ENCODE peak calls at places on chromosomes 3 and 15, in six cellular contexts. M is HCT116, W is GM12878, F is HepG2, X is K562, A is H1. J is an unnamed sample. For H3K4me1, the result is how much of the 10 kb centered on the place peaks cover.

GRCh38 chr3:38627956-38628355 is 21.5 kb downstream of the SCN5A start:
- DNase-seq in M (no peak), W (no peak), F (peak), X (peak), A (peak), J (peak)

GRCh38 chr15:88385078-88385700 is 82.0 kb downstream of the MRPL46 start:
- DNase-seq in M (no peak), W (no peak), F (no peak), X (no peak), A (no peak), J (no peak)

GRCh38 chr15:35137175-35137574 is 52.1 kb upstream of the NANOGP8 start:
- DNase-seq in M (no peak), W (no peak), F (no peak), X (no peak), A (no peak), J (no peak)

GRCh38 chr3:39494781-39495180 is 27.3 kb downstream of the MOBP start:
- DNase-seq in M (no peak), W (no peak), F (peak), X (no peak), A (no peak), J (no peak)

GRCh38 chr15:91152896-91153581 is 53.0 kb downstream of the SV2B start:
- DNase-seq in M (no peak), W (no peak), F (no peak), X (no peak), A (no peak), J (no peak)

GRCh38 chr3:126714296-126714900 is 10.4 kb downstream of the CHCHD6 start:
- DNase-seq in M (no peak), W (no peak), F (no peak), X (no peak), A (no peak), J (no peak)

GRCh38 chr15:37101634-37102314 is 1.4 kb upstream of the MEIS2 start:
- DNase-seq in M (peak), W (no peak), F (peak), X (peak), A (peak), J (no peak)

GRCh38 chr3:127790580-127791183 is 31.6 kb downstream of the MGLL start:
- DNase-seq in M (no peak), W (no peak), F (no peak), X (no peak), A (no peak), J (no peak)

GRCh38 chr3:127684871-127685707 is 12.3 kb downstream of the ABTB1 start:
- DNase-seq in M (no peak), W (no peak), F (no peak), X (no peak), A (no peak), J (no peak)

GRCh38 chr3:13238687-13239466 is 165.6 kb upstream of the IQSEC1 start:
- DNase-seq in M (no peak), W (no peak), F (no peak), X (no peak), A (no peak), J (no peak)

GRCh38 chr3:119559441-119559963 is at the start of gene CD80:
- DNase-seq in M (peak), W (peak), F (peak), X (peak), A (peak), J (peak)

GRCh38 chr3:150068440-150069157 is 97.9 kb upstream of the PFN2 start:
- DNase-seq in M (no peak), W (no peak), F (no peak), X (no peak), A (no peak), J (no peak)

GRCh38 chr3:64686446-64686908 is 1.3 kb downstream of the ADAMTS9 start:
- DNase-seq in M (no peak), W (no peak), F (peak), X (peak), A (no peak), J (no peak)

GRCh38 chr15:63435416-63435815 is 53.8 kb upstream of the CA12 start:
- DNase-seq in M (no peak), W (no peak), F (no peak), X (no peak), A (no peak), J (no peak)

GRCh38 chr3:13161021-13161759 is 88.0 kb upstream of the IQSEC1 start:
- DNase-seq in M (no peak), W (no peak), F (no peak), X (no peak), A (peak), J (peak)

GRCh38 chr15:74265046-74265639 is 29.0 kb downstream of the CCDC33 start:
- DNase-seq in M (no peak), W (no peak), F (peak), X (peak), A (peak), J (peak)

GRCh38 chr3:2024037-2024436 is 74.6 kb upstream of the CNTN4 start:
- DNase-seq in M (no peak), W (no peak), F (no peak), X (peak), A (no peak), J (no peak)

GRCh38 chr3:144431134-144431533 is 459.5 kb downstream of the DIPK2A start:
- DNase-seq in M (no peak), W (no peak), F (no peak), X (no peak), A (no peak), J (no peak)

GRCh38 chr3:186303985-186304384 is 58.0 kb downstream of the DGKG start:
- DNase-seq in M (no peak), W (no peak), F (no peak), X (no peak), A (peak), J (peak)

GRCh38 chr3:188262913-188263683 is 109.1 kb downstream of the LPP start:
- DNase-seq in M (no peak), W (no peak), F (peak), X (no peak), A (no peak), J (no peak)

GRCh38 chr15:38164061-38164460 is 88.6 kb upstream of the SPRED1 start:
- DNase-seq in M (no peak), W (no peak), F (no peak), X (no peak), A (no peak), J (no peak)

GRCh38 chr15:75070674-75071073 is 47.3 kb downstream of the PPCDC start:
- DNase-seq in M (no peak), W (no peak), F (no peak), X (no peak), A (no peak), J (no peak)

GRCh38 chr15:40392986-40393948 is 10.7 kb downstream of the KNSTRN start:
- DNase-seq in M (no peak), W (no peak), F (no peak), X (no peak), A (no peak), J (no peak)

GRCh38 chr15:40386480-40386879 is 4.0 kb downstream of the KNSTRN start:
- DNase-seq in M (no peak), W (no peak), F (no peak), X (no peak), A (no peak), J (no peak)

GRCh38 chr15:40388941-40389823 is 6.7 kb downstream of the KNSTRN start:
- DNase-seq in M (no peak), W (no peak), F (peak), X (no peak), A (no peak), J (no peak)

DNA sequence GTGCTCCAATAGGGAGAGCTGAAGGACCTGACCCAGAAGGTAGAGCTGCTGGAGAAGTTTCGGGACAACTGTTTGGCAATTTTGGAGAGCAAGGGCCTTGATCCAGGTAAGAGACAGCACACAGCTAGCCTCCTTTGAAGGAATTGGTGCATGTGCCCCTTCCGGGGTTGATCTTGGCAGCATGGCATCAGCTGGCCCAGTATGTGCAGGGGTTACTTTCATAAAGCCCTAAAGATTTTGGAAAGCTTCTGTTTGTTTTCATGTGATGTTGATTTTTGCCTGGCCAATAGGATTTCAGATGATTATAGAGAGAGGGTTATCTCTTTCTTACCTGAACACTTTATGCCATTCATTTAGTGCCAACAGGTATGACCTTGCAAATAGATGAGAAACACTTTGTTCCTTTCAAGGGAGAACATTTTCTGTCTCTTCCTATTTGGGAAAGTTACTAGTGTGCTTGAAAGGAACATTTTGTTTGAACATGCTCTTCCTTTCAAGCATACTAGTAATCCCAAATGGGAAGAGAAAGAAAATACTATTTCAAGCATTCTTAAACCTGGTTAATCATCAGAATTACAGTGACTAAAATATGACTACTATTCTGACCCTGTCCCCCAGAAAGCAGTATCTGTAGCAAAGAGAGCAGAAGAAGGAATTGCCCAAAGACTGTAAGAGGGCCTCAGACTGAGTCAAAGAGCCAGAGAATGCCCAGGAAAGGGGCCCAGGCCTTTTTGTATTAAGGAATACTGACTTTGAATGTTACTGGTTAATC is 7.5 kb downstream of the KNSTRN start:
- DNase-seq in M (no peak), W (no peak), F (no peak), X (no peak), A (no peak), J (no peak)
- H3K4me1 ChIP-seq in M (under half), W (under half), F (under half), X (under half), A (under half), J (under half)

GRCh38 chr15:43799209-43799944 is 643 bp downstream of the SERINC4 start:
- DNase-seq in M (no peak), W (no peak), F (no peak), X (peak), A (no peak), J (no peak)

GRCh38 chr15:43796566-43796965 is 3.5 kb downstream of the SERINC4 start:
- DNase-seq in M (no peak), W (no peak), F (no peak), X (no peak), A (no peak), J (no peak)

GRCh38 chr15:43795997-43796396 is 3.9 kb downstream of the SERF2 start:
- DNase-seq in M (no peak), W (no peak), F (no peak), X (no peak), A (no peak), J (no peak)

GRCh38 chr15:43800286-43801136 is at the start of gene HYPK:
- DNase-seq in M (peak), W (peak), F (peak), X (peak), A (peak), J (peak)

DNA sequence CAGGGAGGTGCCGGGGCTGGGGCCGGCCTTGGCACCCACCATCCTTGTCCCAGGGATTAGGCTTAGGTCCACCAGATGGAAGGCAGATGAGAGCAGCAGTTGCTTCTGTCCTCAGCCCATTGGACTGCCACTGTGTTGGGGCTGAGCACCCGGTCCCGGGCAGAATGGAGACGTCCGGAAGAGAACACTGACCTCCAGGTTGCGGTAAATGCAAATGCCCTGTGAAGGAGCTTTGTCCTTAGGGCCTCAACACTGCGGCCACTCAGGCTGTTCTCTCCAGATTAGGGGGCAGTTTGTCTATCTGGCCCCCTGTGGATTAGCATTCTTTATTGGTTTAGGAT is at the start of gene SERINC4:
- DNase-seq in M (no peak), W (no peak), F (no peak), X (no peak), A (no peak), J (no peak)
- H3K9ac ChIP-seq in M (peak), W (peak), F (peak), X (peak), A (peak), J (peak)

DNA sequence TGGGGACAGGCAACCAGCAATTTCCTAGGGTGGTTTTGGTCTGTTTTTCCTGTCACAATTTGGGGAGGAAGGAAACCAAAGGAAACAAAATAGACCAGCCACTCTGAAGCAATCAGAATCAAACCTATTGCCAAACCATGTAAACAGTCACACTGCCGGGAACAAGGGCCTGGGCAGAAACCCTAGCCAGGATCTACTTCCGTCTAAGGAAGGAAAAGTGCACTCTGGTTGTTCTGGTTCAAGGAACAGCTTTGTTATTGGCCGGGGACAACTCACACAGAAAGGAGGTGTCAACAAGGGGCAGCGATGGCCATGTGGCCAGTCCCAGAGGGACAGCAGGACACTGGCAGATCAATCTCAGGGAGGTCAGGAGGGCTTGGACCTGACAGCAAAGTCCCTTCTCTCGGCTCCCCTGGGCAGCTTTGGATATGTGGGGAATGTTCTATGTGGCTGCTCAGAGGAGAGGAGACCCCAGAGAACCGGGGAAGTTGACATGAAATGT is 17.5 kb upstream of the RAD18 start:
- DNase-seq in M (no peak), W (no peak), F (no peak), X (no peak), A (no peak), J (no peak)
- TF ChIP-seq ZNF274 in M (no peak), W (no peak), F (no peak), X (no peak), A (no peak), J (no peak)

GRCh38 chr15:66702770-66703539 is 919 bp downstream of the SMAD6 start:
- DNase-seq in M (no peak), W (no peak), F (no peak), X (no peak), A (peak), J (no peak)
- H3K4me1 ChIP-seq in M (half or more), W (under half), F (half or more), X (half or more), A (under half), J (under half)

GRCh38 chr15:89841306-89841705 is 26.7 kb upstream of the ANPEP start:
- DNase-seq in M (no peak), W (no peak), F (no peak), X (no peak), A (no peak), J (no peak)

GRCh38 chr15:89839424-89839823 is 24.8 kb upstream of the ANPEP start:
- DNase-seq in M (no peak), W (no peak), F (no peak), X (no peak), A (no peak), J (no peak)

GRCh38 chr15:89847101-89847500 is 32.4 kb upstream of the ANPEP start:
- DNase-seq in M (no peak), W (no peak), F (no peak), X (no peak), A (no peak), J (no peak)

DNA sequence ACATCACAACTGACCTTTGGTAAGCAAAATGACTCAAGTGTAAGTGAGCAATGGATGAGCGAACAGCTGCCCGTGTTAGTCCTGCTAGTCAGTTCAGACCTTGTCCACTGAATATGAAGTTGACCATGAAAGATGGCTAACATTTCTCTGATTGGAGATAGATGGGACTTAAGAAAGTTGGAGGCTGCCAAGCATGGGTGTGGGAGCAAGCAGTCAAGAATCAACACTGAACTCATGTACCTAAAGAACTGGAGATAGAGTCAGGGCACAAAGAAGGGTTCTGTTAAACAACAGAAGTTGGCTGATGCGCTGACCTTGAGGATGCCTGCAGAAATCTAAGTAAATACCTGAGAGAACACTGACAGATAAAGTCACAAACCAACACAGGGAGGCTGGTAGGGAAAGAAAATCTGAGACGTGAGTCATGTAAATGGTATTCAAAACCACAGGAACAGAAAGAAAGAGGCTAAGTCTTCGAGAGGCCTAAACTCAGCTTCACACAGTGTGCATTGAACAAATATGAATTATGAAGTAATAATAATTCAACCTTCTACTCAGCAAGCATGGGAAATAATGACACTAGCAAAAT is 30.7 kb upstream of the ANPEP start:
- DNase-seq in M (peak), W (no peak), F (peak), X (no peak), A (no peak), J (no peak)
- H3K9ac ChIP-seq in M (peak), W (no peak), F (no peak), X (no peak), A (no peak), J (no peak)

GRCh38 chr3:25830373-25831305 is 40.7 kb downstream of the OXSM start:
- DNase-seq in M (no peak), W (no peak), F (no peak), X (no peak), A (no peak), J (no peak)
- TF ChIP-seq ZNF274 in M (no peak), W (no peak), F (no peak), X (no peak), A (no peak), J (no peak)

GRCh38 chr15:59251001-59251845 is 44.6 kb downstream of the LDHAL6B start:
- DNase-seq in M (no peak), W (peak), F (no peak), X (no peak), A (no peak), J (no peak)
- H3K4me1 ChIP-seq in M (under half), W (under half), F (under half), X (under half), A (under half), J (under half)